ENCODE peak calls at places on chromosomes 1 and 21, in nine cellular contexts. I is AML-193; Q is fibroblast of pulmonary artery; G is stimulated activated CD4-positive, alpha-beta T cell treated with anti-CD3 and anti-CD28 coated beads, Interleukin-1b, Interleukin-23, amount 100 ng/mL, for 1 hour; V is ELR; E is choroid plexus epithelial cell; H is PC-9; L is WTC11; U is left ventricle myocardium inferior. P is an unnamed sample.

GRCh38 chr1:45643978-45644377 is 20.1 kb upstream of the CCDC17 start:
- DNase-seq in U (no peak), V (no peak), L (no peak), Q (no peak), H (peak; percentile 65), E (peak; percentile 24), G (no peak), I (no peak), P (no peak)

GRCh38 chr1:204583909-204584632 is 67.9 kb downstream of the MDM4 start:
- DNase-seq in L (no peak), G (no peak), V (no peak), U (peak; percentile 77), E (no peak), H (no peak), I (no peak), Q (no peak), P (peak; percentile 34)

GRCh38 chr1:20160034-20160433 is 20.9 kb downstream of the PLA2G2F start:
- DNase-seq in H (no peak), U (no peak), Q (no peak), G (no peak), E (peak; percentile 24), V (no peak), I (no peak), L (no peak), P (no peak)

GRCh38 chr21:28639742-28640141 is 352.9 kb downstream of the LTN1 start:
- DNase-seq in E (peak; percentile 52), G (no peak), L (no peak), U (no peak), H (no peak), Q (peak; percentile 71), V (no peak), I (no peak), P (no peak)

GRCh38 chr1:9840176-9840575 is 16.4 kb upstream of the CLSTN1 start:
- DNase-seq in E (no peak), Q (no peak), U (peak; percentile 3), G (no peak), H (no peak), I (no peak), V (no peak), L (no peak), P (peak; percentile 23)

GRCh38 chr1:23799570-23800395 is 771 bp downstream of the GALE start:
- DNase-seq in L (peak; percentile 57), U (peak; percentile 21), Q (peak; percentile 69), I (no peak), H (peak; percentile 87), E (peak; percentile 71), V (peak; percentile 93), G (no peak), P (no peak)

GRCh38 chr1:46613661-46614603 is 2.7 kb downstream of the MOB3C start:
- DNase-seq in L (peak; percentile 79), U (peak; percentile 96), H (no peak), E (peak; percentile 81), Q (peak; percentile 83), V (peak; percentile 54), G (no peak), I (peak; percentile 78), P (no peak)

GRCh38 chr1:219621047-219621786 is 8.3 kb upstream of the ZC3H11B start:
- DNase-seq in U (no peak), Q (peak; percentile 7), L (no peak), E (no peak), I (no peak), G (no peak), H (no peak), V (no peak), P (no peak)

GRCh38 chr1:39409055-39409816 is 82.2 kb upstream of the BMP8A start:
- DNase-seq in I (no peak), H (no peak), U (peak; percentile 57), G (no peak), V (peak; percentile 71), Q (peak; percentile 75), E (peak; percentile 63), L (peak; percentile 66), P (peak; percentile 13)

GRCh38 chr1:154170547-154171221 is 15.8 kb upstream of the NUP210L start:
- DNase-seq in V (peak; percentile 29), E (peak; percentile 25), L (no peak), G (no peak), U (no peak), H (no peak), I (no peak), Q (no peak), P (no peak)

GRCh38 chr21:29174607-29175013 is 44.2 kb downstream of the MAP3K7CL start:
- DNase-seq in Q (peak; percentile 38), L (no peak), U (no peak), H (no peak), V (no peak), I (no peak), E (peak; percentile 60), G (no peak), P (no peak)